ENCODE peak calls at places on chromosomes 12 and 14, in ten cellular contexts. E, Q, R, H, X, F, Z, M, S and J are unnamed samples.

GRCh38 chr14:46139668-46140067 is 511.9 kb downstream of the RPL10L start:
- DNase-seq in E (no peak), Q (no peak), R (no peak), H (no peak), X (no peak), F (no peak), Z (no peak), M (no peak), S (no peak), J (no peak)

GRCh38 chr14:101854366-101854765 is 92.9 kb downstream of the PPP2R5C start:
- DNase-seq in E (no peak), Q (peak; percentile 37), R (no peak), H (no peak), X (peak; percentile 48), F (no peak), Z (no peak), M (no peak), S (no peak), J (no peak)

GRCh38 chr12:2332266-2332665 is 279.5 kb downstream of the CACNA1C start:
- DNase-seq in E (no peak), Q (no peak), R (no peak), H (no peak), X (peak; percentile 44), F (no peak), Z (no peak), M (peak; percentile 29), S (peak; percentile 28), J (no peak)

GRCh38 chr12:12549426-12549825 is 13.2 kb downstream of the DUSP16 start:
- DNase-seq in E (no peak), Q (no peak), R (no peak), H (no peak), X (no peak), F (no peak), Z (no peak), M (no peak), S (no peak), J (no peak)

GRCh38 chr14:33229269-33229924 is 290.7 kb downstream of the NPAS3 start:
- DNase-seq in E (peak; percentile 25), Q (no peak), R (no peak), H (no peak), X (no peak), F (peak; percentile 23), Z (peak; percentile 95), M (no peak), S (no peak), J (no peak)

GRCh38 chr12:118714051-118714460 is 267.3 kb upstream of the SRRM4 start:
- DNase-seq in E (no peak), Q (peak; percentile 44), R (peak; percentile 64), H (no peak), X (no peak), F (peak; percentile 83), Z (peak; percentile 69), M (peak; percentile 3), S (no peak), J (peak; percentile 5)

GRCh38 chr14:50862171-50862570 is 9.7 kb upstream of the ABHD12B start:
- DNase-seq in E (peak; percentile 33), Q (no peak), R (no peak), H (no peak), X (no peak), F (no peak), Z (peak; percentile 51), M (no peak), S (no peak), J (no peak)

GRCh38 chr14:63972323-63972932 is 119.6 kb downstream of the SYNE2 start:
- DNase-seq in E (no peak), Q (no peak), R (no peak), H (no peak), X (no peak), F (no peak), Z (no peak), M (no peak), S (no peak), J (no peak)

GRCh38 chr14:85444685-85445084 is 85.3 kb upstream of the FLRT2 start:
- DNase-seq in E (peak; percentile 35), Q (peak; percentile 94), R (peak; percentile 83), H (no peak), X (peak; percentile 17), F (no peak), Z (no peak), M (peak; percentile 39), S (peak; percentile 12), J (peak; percentile 78)

GRCh38 chr14:65991124-65991523 is 495.0 kb upstream of the CCDC196 start:
- DNase-seq in E (no peak), Q (no peak), R (no peak), H (no peak), X (no peak), F (no peak), Z (peak; percentile 60), M (no peak), S (no peak), J (no peak)

GRCh38 chr12:13941258-13942249 is 39.8 kb downstream of the GRIN2B start:
- DNase-seq in E (peak; percentile 17), Q (peak; percentile 97), R (peak; percentile 85), H (no peak), X (peak; percentile 6), F (no peak), Z (peak; percentile 68), M (peak; percentile 39), S (peak; percentile 35), J (peak; percentile 93)

GRCh38 chr12:26156996-26157395 is 32.2 kb upstream of the BHLHE41 start:
- DNase-seq in E (no peak), Q (peak; percentile 85), R (no peak), H (no peak), X (no peak), F (no peak), Z (no peak), M (no peak), S (no peak), J (no peak)

GRCh38 chr14:26856832-26857508 is 259.1 kb upstream of the NOVA1 start:
- DNase-seq in E (no peak), Q (no peak), R (no peak), H (no peak), X (no peak), F (no peak), Z (peak; percentile 31), M (no peak), S (no peak), J (no peak)

GRCh38 chr12:52233462-52234141 is 559 bp downstream of the KRT7 start:
- DNase-seq in E (no peak), Q (peak; percentile 50), R (no peak), H (no peak), X (peak; percentile 51), F (no peak), Z (no peak), M (no peak), S (no peak), J (no peak)

GRCh38 chr12:92786045-92786444 is 83.3 kb downstream of the PLEKHG7 start:
- DNase-seq in E (no peak), Q (no peak), R (no peak), H (no peak), X (peak; percentile 36), F (no peak), Z (no peak), M (peak; percentile 15), S (peak; percentile 48), J (no peak)

GRCh38 chr12:73307260-73307659 is 1035.1 kb downstream of the TRHDE start:
- DNase-seq in E (no peak), Q (no peak), R (no peak), H (no peak), X (no peak), F (no peak), Z (no peak), M (no peak), S (no peak), J (no peak)

GRCh38 chr12:108722992-108723766 is 8.1 kb downstream of the CORO1C start:
- DNase-seq in E (peak; percentile 63), Q (peak; percentile 97), R (no peak), H (peak; percentile 61), X (peak; percentile 75), F (no peak), Z (no peak), M (peak; percentile 98), S (peak; percentile 73), J (peak; percentile 94)

GRCh38 chr14:73712540-73713141 is 1.5 kb downstream of the PNMA1 start:
- DNase-seq in E (no peak), Q (peak; percentile 45), R (peak; percentile 54), H (no peak), X (peak; percentile 25), F (peak; percentile 7), Z (peak; percentile 36), M (peak; percentile 51), S (peak; percentile 12), J (no peak)

GRCh38 chr14:77299776-77300175 is 20.9 kb downstream of the POMT2 start:
- DNase-seq in E (no peak), Q (no peak), R (no peak), H (no peak), X (no peak), F (no peak), Z (no peak), M (no peak), S (no peak), J (no peak)

GRCh38 chr14:69715725-69716482 is 51.0 kb upstream of the SRSF5 start:
- DNase-seq in E (peak; percentile 67), Q (peak; percentile 79), R (no peak), H (peak; percentile 63), X (peak; percentile 83), F (peak; percentile 77), Z (peak; percentile 84), M (peak; percentile 73), S (peak; percentile 74), J (no peak)

GRCh38 chr14:101151226-101151929 is 247.9 kb upstream of the RTL1 start:
- DNase-seq in E (no peak), Q (peak; percentile 3), R (peak; percentile 59), H (no peak), X (no peak), F (no peak), Z (no peak), M (no peak), S (no peak), J (no peak)

GRCh38 chr12:69688021-69688420 is 11.1 kb downstream of the BEST3 start:
- DNase-seq in E (no peak), Q (peak; percentile 91), R (peak; percentile 88), H (no peak), X (peak; percentile 32), F (no peak), Z (no peak), M (peak; percentile 61), S (no peak), J (peak; percentile 56)